ENCODE peak calls at places on chromosomes 4 and X, in six cellular contexts. V is Caco-2, G is HCT116, Z is ascending aorta, B is fibroblast of lung, Y is GM23338. E is an unnamed sample. For H3K4me1, the result is how much of the 10 kb centered on the place peaks cover.

GRCh38 chr4:15400911-15401671 is 26.7 kb upstream of the C1QTNF7 start:
- DNase-seq in V (no peak), G (no peak), Z (no peak), B (peak), Y (no peak), E (no peak)

GRCh38 chr4:15479089-15479912 is 9.6 kb downstream of the CC2D2A start:
- DNase-seq in V (peak), G (peak), Z (no peak), B (peak), Y (peak), E (no peak)

GRCh38 chr4:118765399-118765798 is 70.5 kb downstream of the SEC24D start:
- DNase-seq in V (no peak), G (peak), Z (no peak), B (peak), Y (no peak), E (no peak)

GRCh38 chr4:147361726-147362125 is 119.2 kb upstream of the EDNRA start:
- DNase-seq in V (no peak), G (peak), Z (no peak), B (peak), Y (no peak), E (no peak)

GRCh38 chr4:120225527-120225926 is 158.9 kb upstream of the MAD2L1 start:
- DNase-seq in V (no peak), G (no peak), Z (no peak), B (no peak), Y (no peak), E (no peak)

GRCh38 chr4:89837385-89837995 is 529 bp upstream of the SNCA start:
- DNase-seq in V (no peak), G (no peak), Z (no peak), B (peak), Y (no peak), E (no peak)

GRCh38 chrX:64206556-64207162 is 1.2 kb upstream of the AMER1 start:
- DNase-seq in V (no peak), G (no peak), Z (no peak), B (peak), Y (no peak), E (no peak)

GRCh38 chr4:158778065-158778711 is 9.4 kb downstream of the FNIP2 start:
- DNase-seq in V (no peak), G (no peak), Z (no peak), B (no peak), Y (no peak), E (no peak)

GRCh38 chr4:122003335-122003734 is 51.5 kb upstream of the TRPC3 start:
- DNase-seq in V (peak), G (peak), Z (no peak), B (no peak), Y (peak), E (no peak)

GRCh38 chrX:124679199-124679598 is 332.8 kb downstream of the SH2D1A start:
- DNase-seq in V (no peak), G (no peak), Z (no peak), B (no peak), Y (no peak), E (no peak)

GRCh38 chr4:78602334-78602733 is 50.8 kb downstream of the ANXA3 start:
- DNase-seq in V (no peak), G (no peak), Z (no peak), B (peak), Y (no peak), E (no peak)

GRCh38 chr4:15649914-15650545 is 5.1 kb downstream of the FBXL5 start:
- DNase-seq in V (peak), G (peak), Z (no peak), B (peak), Y (peak), E (peak)

GRCh38 chr4:4948370-4948769 is 70.9 kb downstream of the CYTL1 start:
- DNase-seq in V (no peak), G (no peak), Z (no peak), B (no peak), Y (no peak), E (no peak)

GRCh38 chrX:96703816-96704215 is 19.2 kb downstream of the DIAPH2 start:
- DNase-seq in V (no peak), G (no peak), Z (no peak), B (no peak), Y (peak), E (no peak)

GRCh38 chr4:16684083-16684482 is 214.4 kb downstream of the LDB2 start:
- DNase-seq in V (no peak), G (no peak), Z (no peak), B (peak), Y (no peak), E (no peak)

DNA sequence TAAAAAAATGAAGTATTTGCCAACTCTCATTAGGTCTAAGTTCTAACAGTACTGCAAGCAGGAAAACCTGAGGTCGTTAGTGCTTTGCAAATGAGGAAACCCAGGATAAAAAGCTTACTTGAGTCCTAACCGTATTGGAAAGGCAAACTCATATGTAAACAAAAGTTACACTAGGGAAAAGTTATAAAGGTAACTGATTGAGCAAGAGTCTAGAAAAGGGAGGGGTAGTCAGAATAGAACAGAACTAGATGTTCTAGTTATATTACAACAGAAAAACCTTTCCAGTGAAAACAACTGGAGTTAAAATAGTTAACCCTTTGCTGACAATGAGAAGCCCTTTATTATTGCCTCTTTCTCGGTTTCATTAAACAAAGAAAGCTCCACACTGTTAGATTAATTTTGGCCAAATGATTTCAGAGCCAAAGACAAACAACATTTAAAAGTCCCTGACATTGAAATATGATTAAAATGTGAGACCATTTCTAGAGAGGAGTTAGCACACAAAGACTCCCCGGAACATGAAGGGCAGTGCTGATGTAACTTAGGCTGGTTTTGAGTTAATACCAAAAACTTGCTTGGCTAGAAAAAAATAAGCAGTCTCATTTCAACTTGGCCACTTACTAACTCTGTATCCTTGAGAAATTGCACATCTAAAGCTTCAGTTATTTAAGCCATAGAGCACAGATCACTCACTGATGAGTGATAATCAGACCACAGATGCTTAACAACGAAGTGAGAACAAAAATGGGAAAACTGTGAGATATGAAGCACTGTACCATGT is 66.2 kb upstream of the MAOA start:
- DNase-seq in V (no peak), G (no peak), Z (no peak), B (peak), Y (no peak), E (no peak)
- H3K4me3 ChIP-seq in V (no peak), G (no peak), Z (no peak), B (peak), Y (no peak), E (no peak)

GRCh38 chr4:81747242-81747930 is 275.7 kb upstream of the RASGEF1B start:
- DNase-seq in V (no peak), G (no peak), Z (no peak), B (no peak), Y (no peak), E (no peak)
- H3K4me1 ChIP-seq in V (under half), G (under half), Z (under half), B (under half), Y (under half), E (under half)

GRCh38 chr4:6493668-6494304 is 21.4 kb upstream of the PPP2R2C start:
- DNase-seq in V (no peak), G (no peak), Z (no peak), B (peak), Y (peak), E (no peak)
- H3K4me3 ChIP-seq in V (no peak), G (no peak), Z (no peak), B (no peak), Y (no peak), E (no peak)

DNA sequence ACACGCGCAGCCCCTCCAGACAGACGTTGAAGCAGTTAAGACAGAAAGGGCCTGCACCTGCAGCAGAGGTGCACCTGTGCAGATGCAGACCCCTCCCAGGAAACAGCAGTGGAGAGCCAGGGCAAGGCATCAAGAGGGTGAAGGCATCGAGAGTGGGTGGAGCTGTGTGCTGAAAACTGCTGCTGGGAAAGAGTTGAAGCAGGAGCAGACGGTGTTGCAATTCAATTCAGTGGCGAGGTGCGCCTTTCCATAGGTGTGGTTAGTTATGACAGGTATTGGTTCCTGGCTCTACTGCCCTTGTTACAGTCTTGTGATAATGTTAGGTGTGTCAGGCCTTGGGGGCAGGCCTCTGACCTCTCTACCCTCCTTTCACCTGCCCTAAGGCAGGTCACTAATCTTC is 16.6 kb downstream of the LETM1 start:
- DNase-seq in V (no peak), G (no peak), Z (no peak), B (no peak), Y (no peak), E (no peak)
- H3K4me1 ChIP-seq in V (under half), G (under half), Z (under half), B (under half), Y (under half), E (under half)

DNA sequence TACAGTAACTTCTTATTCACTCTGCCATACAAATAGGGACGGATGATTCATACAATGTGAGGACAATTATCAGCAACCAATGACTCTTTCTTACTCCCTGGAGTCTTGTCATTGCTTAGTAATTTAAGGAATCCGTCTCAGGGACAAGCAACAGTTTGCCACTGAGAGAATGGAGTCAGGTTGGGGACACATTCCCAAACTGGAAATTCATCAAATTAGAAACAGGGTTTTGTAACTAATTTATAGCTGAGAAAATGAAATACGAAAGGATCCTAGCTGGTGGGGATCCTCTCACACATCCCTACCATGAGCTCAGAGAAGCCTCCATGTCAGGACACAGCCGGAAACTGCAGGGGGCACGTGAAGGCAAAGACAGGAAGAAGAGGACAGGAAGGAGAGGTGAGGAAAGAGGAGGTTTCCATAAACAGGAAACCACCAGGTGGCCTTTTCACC is 50.4 kb upstream of the KDR start:
- DNase-seq in V (no peak), G (peak), Z (no peak), B (peak), Y (peak), E (no peak)
- H3K4me3 ChIP-seq in V (no peak), G (peak), Z (no peak), B (no peak), Y (no peak), E (no peak)

GRCh38 chr4:113603926-113604325 is 157.6 kb downstream of the CAMK2D start:
- DNase-seq in V (no peak), G (no peak), Z (no peak), B (no peak), Y (no peak), E (no peak)

GRCh38 chr4:113604955-113605354 is 156.6 kb downstream of the CAMK2D start:
- DNase-seq in V (no peak), G (no peak), Z (no peak), B (no peak), Y (no peak), E (no peak)

GRCh38 chr4:113610542-113610941 is 151.0 kb downstream of the CAMK2D start:
- DNase-seq in V (no peak), G (no peak), Z (no peak), B (no peak), Y (no peak), E (no peak)

GRCh38 chr4:113607147-113607720 is 154.3 kb downstream of the CAMK2D start:
- DNase-seq in V (no peak), G (no peak), Z (no peak), B (no peak), Y (no peak), E (no peak)

DNA sequence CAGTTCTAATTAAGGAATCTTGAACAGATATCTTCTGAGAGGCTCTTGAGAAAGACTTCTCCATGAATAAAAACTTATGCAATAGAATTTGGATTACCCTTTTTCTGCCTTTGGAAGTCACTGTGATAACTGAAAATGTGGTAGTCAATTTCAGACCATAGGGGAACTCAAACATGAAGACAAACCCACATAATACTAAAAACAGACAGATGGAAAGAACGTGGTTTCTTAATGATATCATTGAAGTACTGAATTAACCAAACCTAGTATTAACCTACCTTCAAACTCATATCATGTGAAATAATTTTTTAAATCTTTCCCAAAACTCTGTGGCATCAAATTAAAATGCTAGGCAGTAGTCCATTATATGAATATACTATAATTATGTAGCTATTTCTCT is 153.5 kb downstream of the CAMK2D start:
- DNase-seq in V (no peak), G (no peak), Z (no peak), B (no peak), Y (no peak), E (no peak)
- H3K4me1 ChIP-seq in V (under half), G (under half), Z (under half), B (under half), Y (under half), E (under half)

GRCh38 chrX:34655496-34656258 is 1.4 kb downstream of the TMEM47 start:
- DNase-seq in V (no peak), G (no peak), Z (no peak), B (peak), Y (peak), E (no peak)
- H3K4me3 ChIP-seq in V (no peak), G (no peak), Z (peak), B (peak), Y (peak), E (no peak)

E was measured in CD8-positive, alpha-beta memory T cell.